ENCODE peak calls at places on chromosomes 2 and 18, in seven cellular contexts. L is T-helper 1 cell; K is dorsolateral prefrontal cortex; G is iris pigment epithelial cell; U is Daoy; Q is activated T-helper 1 cell treated with anti-CD3 and anti-CD28 coated beads, Interleukin-12 subunit alpha, Interleukin-12 subunit beta, Interleukin-2, Interleukin-4 antibody, amounts not matched to agents 30 ng/mL and 10 ng/mL and 1 ng/mL, durations not matched to agents 14 hours and 24 hours and 36 hours; A is ACHN. X is an unnamed sample.

GRCh38 chr2:17962874-17963273 is 84.4 kb downstream of the KCNS3 start:
- DNase-seq in L (no peak), K (no peak), G (no peak), U (peak), Q (no peak), A (no peak), X (no peak)

GRCh38 chr2:85838181-85838580 is 50.6 kb downstream of the ST3GAL5 start:
- DNase-seq in L (no peak), K (no peak), G (no peak), U (no peak), Q (no peak), A (no peak), X (no peak)

GRCh38 chr18:58253871-58254270 is 209.8 kb downstream of the NEDD4L start:
- DNase-seq in L (no peak), K (no peak), G (no peak), U (no peak), Q (no peak), A (no peak), X (no peak)

GRCh38 chr2:86622878-86623548 is 652 bp downstream of the RNF103 start:
- DNase-seq in L (no peak), K (no peak), G (no peak), U (no peak), Q (peak), A (no peak), X (peak)

GRCh38 chr2:240502430-240503121 is 55.2 kb downstream of the ANKMY1 start:
- DNase-seq in L (no peak), K (no peak), G (no peak), U (no peak), Q (no peak), A (no peak), X (no peak)

GRCh38 chr2:232979871-232980461 is 33.1 kb downstream of the NGEF start:
- DNase-seq in L (no peak), K (no peak), G (peak), U (peak), Q (no peak), A (peak), X (no peak)

GRCh38 chr2:20631617-20632307 is 19.1 kb downstream of the HS1BP3 start:
- DNase-seq in L (no peak), K (no peak), G (no peak), U (no peak), Q (no peak), A (no peak), X (no peak)

GRCh38 chr18:46469186-46469915 is 187.7 kb downstream of the LOXHD1 start:
- DNase-seq in L (no peak), K (no peak), G (no peak), U (peak), Q (no peak), A (no peak), X (no peak)

GRCh38 chr2:237306083-237306786 is 107.7 kb downstream of the COL6A3 start:
- DNase-seq in L (no peak), K (no peak), G (peak), U (peak), Q (no peak), A (no peak), X (no peak)

GRCh38 chr18:54223568-54224241 is 764 bp downstream of the MBD2 start:
- DNase-seq in L (peak), K (peak), G (peak), U (peak), Q (peak), A (peak), X (peak)